ENCODE peak calls at places on chromosomes 11 and 22, in ten cellular contexts. U is T-helper 2 cell; G is activated B cell treated with CpG ODN at 0.5 μM for 24 hours; C is AG09309; O is right cardiac atrium; V is SW480; K is brain microvascular endothelial cell; X is NCI-H1105 treated with DMSO at 0.1 percent for 48 hours; P is stimulated activated CD4-positive, alpha-beta T cell treated with anti-CD3 and anti-CD28 coated beads, Interleukin-4, amount 100 ng/mL, for 4 hours; W is Kasumi-1. E is an unnamed sample.

GRCh38 chr11:13210424-13210823 is 67.2 kb upstream of the BMAL1 start:
- DNase-seq in K (peak; percentile 76), G (no peak), U (peak; percentile 45), O (peak; percentile 80), W (peak; percentile 21), V (peak; percentile 90), X (peak; percentile 76), C (peak; percentile 57), P (no peak), E (peak; percentile 68)

GRCh38 chr11:78432956-78433355 is 15.3 kb upstream of the GAB2 start:
- DNase-seq in V (no peak), K (no peak), U (no peak), O (no peak), G (no peak), C (no peak), W (no peak), P (no peak), X (no peak), E (no peak)

GRCh38 chr11:8717876-8718753 is 35.5 kb downstream of the RPL27A start:
- DNase-seq in G (peak; percentile 24), U (no peak), P (no peak), W (no peak), K (peak; percentile 72), V (no peak), C (peak; percentile 78), O (peak; percentile 76), X (no peak), E (peak; percentile 43)

GRCh38 chr22:40156001-40156516 is 21.7 kb upstream of the TNRC6B start:
- DNase-seq in K (peak; percentile 60), O (no peak), P (no peak), V (peak; percentile 81), W (peak; percentile 69), U (peak; percentile 48), C (no peak), G (no peak), X (peak; percentile 51), E (peak; percentile 64)

GRCh38 chr11:1854132-1854948 is 1.5 kb downstream of the LSP1 start:
- DNase-seq in V (no peak), G (peak; percentile 48), K (no peak), U (no peak), X (no peak), P (no peak), C (no peak), W (no peak), O (peak; percentile 26), E (no peak)

GRCh38 chr22:20118572-20119020 is 1.6 kb upstream of the TRMT2A start:
- DNase-seq in G (no peak), O (peak; percentile 22), W (no peak), C (no peak), K (no peak), V (no peak), U (no peak), P (no peak), X (no peak), E (no peak)

GRCh38 chr11:87603887-87604286 is 566.2 kb downstream of the TMEM135 start:
- DNase-seq in U (no peak), K (no peak), V (no peak), W (no peak), P (no peak), G (no peak), X (no peak), C (no peak), O (peak; percentile 57), E (no peak)

GRCh38 chr22:47586038-47586437 is 823.6 kb downstream of the TBC1D22A start:
- DNase-seq in V (peak; percentile 81), U (no peak), P (no peak), W (no peak), X (no peak), C (no peak), K (no peak), O (no peak), G (no peak), E (no peak)

GRCh38 chr11:104736503-104736902 is 161.8 kb downstream of the CASP12 start:
- DNase-seq in G (no peak), O (no peak), U (peak; percentile 8), W (peak; percentile 36), P (no peak), V (no peak), X (no peak), C (no peak), K (no peak), E (no peak)

GRCh38 chr11:78424334-78425270 is 7.0 kb upstream of the GAB2 start:
- DNase-seq in V (no peak), U (peak; percentile 82), W (peak; percentile 78), K (no peak), P (no peak), X (no peak), G (no peak), O (no peak), C (no peak), E (no peak)

GRCh38 chr11:113475160-113475761 is at the start of gene DRD2:
- DNase-seq in X (peak; percentile 16), G (no peak), P (no peak), U (no peak), K (no peak), O (peak; percentile 38), W (no peak), V (peak; percentile 25), C (no peak), E (peak; percentile 15)

GRCh38 chr11:35082322-35083180 is 56.4 kb upstream of the CD44 start:
- DNase-seq in C (no peak), U (peak; percentile 98), G (peak; percentile 69), O (peak; percentile 87), P (peak; percentile 56), K (peak; percentile 89), X (no peak), W (peak; percentile 98), V (peak; percentile 69), E (peak; percentile 58)

GRCh38 chr11:70737816-70738630 is 339.7 kb downstream of the CTTN start:
- DNase-seq in O (peak; percentile 24), P (no peak), X (no peak), G (no peak), U (no peak), K (no peak), W (no peak), V (no peak), C (no peak), E (no peak)

E was measured in Calu3.